ENCODE peak calls at places on chromosomes 16 and 17, in eight cellular contexts. G is activated T-helper 1 cell treated with anti-CD3 and anti-CD28 coated beads, Interleukin-2, amount 50 U/mL, for 16 hours; T is stimulated activated naive B cell treated with anti-CD40 and anti-IgM and Interleukin-4, amounts not matched to agents 10 μg/mL and 1 μg/mL and 100 μg/mL, for 72 hours; Y is stimulated activated CD8-positive, alpha-beta memory T cell treated with anti-CD3 and anti-CD28 coated beads, Interleukin-4, amount 100 ng/mL, for 4 hours; Z is activated T-cell treated with anti-CD3 and anti-CD28 coated beads for 24 hours; J is glutamatergic neuron; N is RCC 7860; H is KG1. B is an unnamed sample.

GRCh38 chr16:9225527-9226316 is 134.3 kb downstream of the HAPSTR1 start:
- DNase-seq in G (no peak), T (no peak), Y (no peak), Z (no peak), J (peak; percentile 39), N (no peak), H (no peak), B (peak; percentile 11)

GRCh38 chr17:7004398-7005253 is 7.8 kb upstream of the RNASEK start:
- DNase-seq in G (no peak), T (no peak), Y (no peak), Z (no peak), J (no peak), N (peak; percentile 60), H (peak; percentile 27), B (peak; percentile 67)

GRCh38 chr17:65022751-65023421 is 33.7 kb downstream of the GNA13 start:
- DNase-seq in G (no peak), T (no peak), Y (no peak), Z (peak; percentile 21), J (no peak), N (peak; percentile 70), H (no peak), B (no peak)

GRCh38 chr17:142102-142661 is 4.8 kb downstream of the SCGB1C2 start:
- DNase-seq in G (peak; percentile 2), T (no peak), Y (no peak), Z (no peak), J (peak; percentile 40), N (peak; percentile 3), H (no peak), B (peak; percentile 32)

GRCh38 chr16:72561-73537 is at the start of gene RHBDF1:
- DNase-seq in G (no peak), T (no peak), Y (no peak), Z (no peak), J (peak; percentile 62), N (peak; percentile 31), H (no peak), B (no peak)

GRCh38 chr17:81831563-81831956 is 1.5 kb downstream of the MCRIP1 start:
- DNase-seq in G (no peak), T (no peak), Y (no peak), Z (peak; percentile 3), J (no peak), N (no peak), H (no peak), B (no peak)

GRCh38 chr16:77467929-77468328 is 33.1 kb upstream of the ADAMTS18 start:
- DNase-seq in G (no peak), T (no peak), Y (no peak), Z (no peak), J (no peak), N (no peak), H (no peak), B (no peak)

GRCh38 chr17:75731716-75732498 is 10.6 kb downstream of the ITGB4 start:
- DNase-seq in G (no peak), T (no peak), Y (no peak), Z (no peak), J (no peak), N (no peak), H (no peak), B (no peak)

GRCh38 chr17:60090412-60090811 is 11.7 kb upstream of the HEATR6 start:
- DNase-seq in G (no peak), T (no peak), Y (no peak), Z (no peak), J (no peak), N (no peak), H (no peak), B (no peak)

GRCh38 chr16:87613961-87614360 is 11.7 kb downstream of the JPH3 start:
- DNase-seq in G (no peak), T (no peak), Y (no peak), Z (no peak), J (no peak), N (no peak), H (no peak), B (no peak)

GRCh38 chr17:30380106-30380420 is 1.3 kb downstream of the CPD start:
- DNase-seq in G (no peak), T (no peak), Y (no peak), Z (no peak), J (no peak), N (no peak), H (no peak), B (no peak)

GRCh38 chr16:52435573-52435972 is 111.4 kb downstream of the TOX3 start:
- DNase-seq in G (no peak), T (no peak), Y (no peak), Z (no peak), J (peak; percentile 50), N (no peak), H (no peak), B (peak; percentile 42)

GRCh38 chr17:76027159-76027839 is at the start of gene EVPL:
- DNase-seq in G (no peak), T (no peak), Y (no peak), Z (no peak), J (no peak), N (peak; percentile 63), H (peak; percentile 22), B (no peak)

GRCh38 chr17:63697341-63698286 is 2.3 kb downstream of the LIMD2 start:
- DNase-seq in G (peak; percentile 68), T (peak; percentile 81), Y (no peak), Z (peak; percentile 65), J (peak; percentile 55), N (no peak), H (peak; percentile 79), B (no peak)

GRCh38 chr16:73031155-73031866 is 16.6 kb downstream of the ZFHX3 start:
- DNase-seq in G (no peak), T (no peak), Y (no peak), Z (no peak), J (no peak), N (no peak), H (no peak), B (no peak)

GRCh38 chr16:68951991-68952877 is 108.9 kb downstream of the TANGO6 start:
- DNase-seq in G (no peak), T (no peak), Y (no peak), Z (no peak), J (no peak), N (no peak), H (no peak), B (no peak)

GRCh38 chr17:32998111-32998892 is 6.7 kb downstream of the SPACA3 start:
- DNase-seq in G (peak; percentile 62), T (peak; percentile 45), Y (peak; percentile 66), Z (peak; percentile 53), J (peak; percentile 92), N (peak; percentile 40), H (peak; percentile 16), B (peak; percentile 54)

B was measured in NCI-H1930.